ENCODE peak calls at places on chromosomes 7 and 10, in nine cellular contexts. R, Z, Y, B, D, Q, U, O and I are unnamed samples.

GRCh38 chr7:55498142-55498541 is 74.2 kb downstream of the VOPP1 start:
- DNase-seq in O (no peak), Y (no peak), R (no peak), B (no peak), Q (no peak), D (no peak), U (no peak), Z (no peak), I (no peak)

GRCh38 chr10:104350146-104350635 is 3.4 kb upstream of the CFAP58 start:
- DNase-seq in R (peak), Y (no peak), D (peak), O (no peak), Q (peak), U (peak), B (no peak), Z (no peak), I (peak)

GRCh38 chr10:113041841-113042745 is 92.0 kb downstream of the TCF7L2 start:
- DNase-seq in Z (no peak), D (no peak), B (no peak), O (no peak), Q (peak), Y (no peak), R (no peak), U (no peak), I (no peak)

GRCh38 chr10:80520661-80521488 is 16.8 kb upstream of the SH2D4B start:
- DNase-seq in Y (no peak), D (no peak), Z (no peak), Q (no peak), B (no peak), R (no peak), O (no peak), U (no peak), I (no peak)

GRCh38 chr7:20783131-20783715 is 3.5 kb downstream of the SP8 start:
- DNase-seq in B (no peak), Z (no peak), Y (no peak), U (no peak), R (no peak), Q (no peak), D (no peak), O (no peak), I (no peak)

GRCh38 chr10:74067373-74068370 is 69.8 kb downstream of the VCL start:
- DNase-seq in Z (no peak), B (no peak), D (no peak), Q (no peak), U (no peak), R (no peak), Y (no peak), O (no peak), I (no peak)

GRCh38 chr7:51645707-51646298 is 329.2 kb upstream of the COBL start:
- DNase-seq in R (no peak), U (no peak), Y (no peak), B (no peak), Z (no peak), D (no peak), Q (no peak), O (no peak), I (no peak)

GRCh38 chr10:110268442-110268841 is 36.3 kb downstream of the SMNDC1 start:
- DNase-seq in Y (no peak), Q (no peak), R (no peak), B (no peak), O (no peak), D (no peak), Z (no peak), U (no peak), I (no peak)

GRCh38 chr7:132656846-132657776 is 80.8 kb upstream of the PLXNA4 start:
- DNase-seq in D (no peak), Y (no peak), B (no peak), Z (no peak), O (no peak), R (peak), Q (peak), U (peak), I (peak)

GRCh38 chr10:70558871-70559810 is 43.4 kb downstream of the PRF1 start:
- DNase-seq in O (peak), R (peak), B (peak), Y (peak), D (no peak), U (peak), Z (no peak), Q (peak), I (peak)

GRCh38 chr10:88379575-88379974 is 203.5 kb downstream of the RNLS start:
- DNase-seq in D (no peak), Q (peak), R (peak), O (no peak), U (peak), Z (no peak), B (no peak), Y (no peak), I (peak)

GRCh38 chr10:102714621-102715455 is at the start of gene SFXN2:
- DNase-seq in U (no peak), O (peak), B (peak), Z (no peak), R (no peak), Y (peak), Q (no peak), D (no peak), I (peak)

GRCh38 chr10:79437111-79437814 is 8.2 kb downstream of the ZCCHC24 start:
- DNase-seq in Y (peak), O (no peak), D (no peak), U (no peak), Z (no peak), Q (peak), B (no peak), R (no peak), I (peak)

GRCh38 chr10:95303950-95304349 is 13.1 kb upstream of the PDLIM1 start:
- DNase-seq in U (no peak), D (no peak), O (no peak), R (no peak), Z (no peak), Y (no peak), B (no peak), Q (no peak), I (no peak)

GRCh38 chr10:49134327-49134726 is 506 bp upstream of the FAM170B start:
- DNase-seq in R (no peak), Z (no peak), U (no peak), D (no peak), Y (no peak), O (no peak), Q (no peak), B (no peak), I (no peak)

GRCh38 chr7:39631736-39632304 is 8.4 kb downstream of the RALA start:
- DNase-seq in O (no peak), Y (no peak), R (no peak), Z (no peak), B (no peak), U (no peak), Q (no peak), D (no peak), I (no peak)

GRCh38 chr10:11867497-11867896 is 44.3 kb downstream of the PROSER2 start:
- DNase-seq in D (no peak), B (no peak), O (no peak), R (no peak), Z (no peak), Y (no peak), U (no peak), Q (no peak), I (no peak)

GRCh38 chr10:119310807-119311206 is 103.4 kb downstream of the GRK5 start:
- DNase-seq in R (no peak), Z (no peak), Q (no peak), U (no peak), O (no peak), Y (no peak), B (no peak), D (no peak), I (no peak)

GRCh38 chr10:35495521-35496238 is 109.5 kb upstream of the GJD4 start:
- DNase-seq in D (no peak), Q (peak), U (peak), Y (no peak), O (no peak), B (no peak), Z (no peak), R (no peak), I (peak)